ENCODE peak calls at places on chromosome 6, in ten cellular contexts. I is adipocyte; O is T-cell; T is GM12892; P is AG08395; S is stimulated activated CD4-positive, alpha-beta T cell treated with anti-CD3 and anti-CD28 coated beads, TNF-alpha, amount 100 ng/mL, for 24 hours; G is activated naive CD8-positive, alpha-beta T cell treated with anti-CD3 and anti-CD28 coated beads, Interleukin-2, amount 50 U/mL, for 24 hours; D is astrocyte; V is kidney tubule cell; X is EH. B is an unnamed sample.

GRCh38 chr6:131917763-131918649 is 33.2 kb downstream of the CCN2 start:
- DNase-seq in I (no peak), O (no peak), T (no peak), P (no peak), S (no peak), G (no peak), D (no peak), V (no peak), X (no peak), B (no peak)

GRCh38 chr6:27892596-27893058 is 19.6 kb downstream of the OR2B2 start:
- DNase-seq in I (no peak), O (no peak), T (no peak), P (no peak), S (no peak), G (no peak), D (peak; percentile 27), V (no peak), X (no peak), B (peak; percentile 28)

GRCh38 chr6:20168668-20169633 is 43.3 kb downstream of the MBOAT1 start:
- DNase-seq in I (peak; percentile 8), O (no peak), T (no peak), P (peak; percentile 33), S (no peak), G (no peak), D (no peak), V (no peak), X (no peak), B (peak; percentile 16)

GRCh38 chr6:54907316-54907715 is 60.7 kb downstream of the FAM83B start:
- DNase-seq in I (peak; percentile 15), O (no peak), T (no peak), P (no peak), S (no peak), G (no peak), D (no peak), V (no peak), X (no peak), B (no peak)

GRCh38 chr6:27296106-27296783 is 15.8 kb downstream of the POM121L2 start:
- DNase-seq in I (peak; percentile 67), O (no peak), T (no peak), P (peak; percentile 53), S (no peak), G (no peak), D (peak; percentile 29), V (peak; percentile 71), X (peak; percentile 62), B (peak; percentile 61)

GRCh38 chr6:129104560-129104959 is 221.6 kb downstream of the LAMA2 start:
- DNase-seq in I (no peak), O (no peak), T (no peak), P (no peak), S (no peak), G (no peak), D (no peak), V (no peak), X (no peak), B (peak; percentile 73)

GRCh38 chr6:151060096-151060741 is 179.5 kb upstream of the AKAP12 start:
- DNase-seq in I (peak; percentile 76), O (no peak), T (no peak), P (peak; percentile 79), S (no peak), G (no peak), D (peak; percentile 98), V (peak; percentile 97), X (peak; percentile 96), B (peak; percentile 86)

GRCh38 chr6:68071740-68072139 is 563.3 kb upstream of the ADGRB3 start:
- DNase-seq in I (no peak), O (no peak), T (no peak), P (no peak), S (no peak), G (no peak), D (no peak), V (no peak), X (no peak), B (peak; percentile 36)

GRCh38 chr6:117666881-117667280 is 8.4 kb upstream of the NUS1 start:
- DNase-seq in I (no peak), O (no peak), T (no peak), P (no peak), S (no peak), G (no peak), D (peak; percentile 38), V (no peak), X (no peak), B (no peak)

GRCh38 chr6:75946146-75946831 is 126.2 kb downstream of the IMPG1 start:
- DNase-seq in I (no peak), O (no peak), T (no peak), P (no peak), S (no peak), G (no peak), D (no peak), V (no peak), X (no peak), B (no peak)